ENCODE peak calls at places on chromosomes 16 and 17, in ten cellular contexts. M, H, C, O, R, G, Q, X, S and Y are unnamed samples.

GRCh38 chr16:81327483-81328196 is 12.9 kb downstream of the GAN start:
- DNase-seq in M (no peak), H (no peak), C (no peak), O (no peak), R (no peak), G (no peak), Q (no peak), X (peak; percentile 79), S (no peak), Y (no peak)

GRCh38 chr17:76179496-76180467 is 38.7 kb upstream of the FOXJ1 start:
- DNase-seq in M (peak; percentile 49), H (peak; percentile 50), C (no peak), O (no peak), R (no peak), G (no peak), Q (peak; percentile 20), X (peak; percentile 31), S (peak; percentile 46), Y (no peak)

GRCh38 chr17:47470836-47471235 is 60.1 kb upstream of the NPEPPS start:
- DNase-seq in M (no peak), H (no peak), C (no peak), O (no peak), R (no peak), G (no peak), Q (no peak), X (no peak), S (no peak), Y (no peak)

GRCh38 chr17:2312736-2313135 is 9.0 kb downstream of the SRR start:
- DNase-seq in M (peak; percentile 35), H (no peak), C (no peak), O (no peak), R (no peak), G (no peak), Q (peak; percentile 77), X (no peak), S (no peak), Y (no peak)

GRCh38 chr17:18185832-18186231 is 2.2 kb downstream of the ALKBH5 start:
- DNase-seq in M (no peak), H (peak; percentile 43), C (no peak), O (no peak), R (no peak), G (no peak), Q (peak; percentile 33), X (no peak), S (no peak), Y (no peak)

GRCh38 chr17:17548044-17548443 is 43.5 kb downstream of the PEMT start:
- DNase-seq in M (no peak), H (no peak), C (no peak), O (no peak), R (no peak), G (no peak), Q (no peak), X (no peak), S (no peak), Y (no peak)

GRCh38 chr17:66304304-66305174 is 2.1 kb downstream of the PRKCA start:
- DNase-seq in M (peak; percentile 33), H (no peak), C (no peak), O (no peak), R (no peak), G (no peak), Q (no peak), X (peak; percentile 15), S (no peak), Y (no peak)

GRCh38 chr17:76382305-76382802 is 2.1 kb upstream of the SPHK1 start:
- DNase-seq in M (no peak), H (peak; percentile 67), C (no peak), O (no peak), R (peak; percentile 45), G (peak; percentile 83), Q (no peak), X (peak; percentile 74), S (no peak), Y (peak; percentile 58)

GRCh38 chr17:29138184-29138955 is 41.8 kb downstream of the MYO18A start:
- DNase-seq in M (no peak), H (peak; percentile 68), C (no peak), O (no peak), R (no peak), G (no peak), Q (no peak), X (peak; percentile 54), S (no peak), Y (no peak)

GRCh38 chr17:21124096-21124495 is 2.7 kb upstream of the DHRS7B start:
- DNase-seq in M (no peak), H (no peak), C (no peak), O (no peak), R (no peak), G (no peak), Q (no peak), X (no peak), S (no peak), Y (no peak)

GRCh38 chr16:78665373-78665772 is 565.9 kb downstream of the WWOX start:
- DNase-seq in M (no peak), H (no peak), C (no peak), O (no peak), R (no peak), G (no peak), Q (no peak), X (peak; percentile 9), S (no peak), Y (no peak)

GRCh38 chr16:4935231-4935855 is 1.6 kb downstream of the PPL start:
- DNase-seq in M (peak; percentile 83), H (no peak), C (peak; percentile 96), O (peak; percentile 94), R (peak; percentile 83), G (no peak), Q (peak; percentile 97), X (peak; percentile 30), S (no peak), Y (no peak)

GRCh38 chr17:69232650-69233049 is 4.0 kb upstream of the ABCA10 start:
- DNase-seq in M (peak; percentile 8), H (no peak), C (no peak), O (no peak), R (no peak), G (no peak), Q (no peak), X (no peak), S (no peak), Y (no peak)

GRCh38 chr16:72066747-72067146 is 3.7 kb downstream of the HPR start:
- DNase-seq in M (peak; percentile 64), H (peak; percentile 64), C (no peak), O (no peak), R (no peak), G (no peak), Q (peak; percentile 83), X (peak; percentile 49), S (no peak), Y (no peak)

GRCh38 chr17:1515640-1516402 is 591 bp downstream of the INPP5K start:
- DNase-seq in M (peak; percentile 94), H (peak; percentile 91), C (no peak), O (peak; percentile 81), R (peak; percentile 53), G (no peak), Q (peak; percentile 93), X (peak; percentile 88), S (peak; percentile 70), Y (peak; percentile 80)

GRCh38 chr16:82070656-82071369 is 35.8 kb downstream of the HSD17B2 start:
- DNase-seq in M (peak; percentile 13), H (peak; percentile 56), C (no peak), O (no peak), R (no peak), G (peak; percentile 75), Q (peak; percentile 36), X (peak; percentile 98), S (no peak), Y (no peak)

DNA sequence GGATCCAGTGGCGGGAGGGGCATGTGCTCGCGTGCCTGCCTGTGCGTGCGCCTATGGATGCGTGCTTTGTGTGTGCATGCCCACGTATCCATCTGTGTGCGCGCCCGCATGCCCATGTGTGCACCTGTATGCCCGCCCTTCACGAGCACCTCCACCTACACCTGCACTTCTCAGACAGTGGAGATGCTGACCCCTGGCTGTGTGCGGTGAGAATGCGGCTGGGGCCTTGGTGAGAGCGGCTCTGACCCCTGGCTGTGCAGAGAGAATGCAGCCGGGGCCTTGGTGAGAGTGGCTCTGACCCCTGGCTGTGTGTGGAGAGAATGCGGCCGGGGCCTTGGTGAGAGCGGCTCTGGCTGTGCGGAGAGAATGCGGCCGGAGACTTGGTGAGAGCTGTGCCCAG is 33.9 kb downstream of the AXIN1 start:
- DNase-seq in M (no peak), H (no peak), C (no peak), O (no peak), R (no peak), G (no peak), Q (no peak), X (no peak), S (no peak), Y (peak; percentile 29)
- TF ChIP-seq CTCF in M (no peak), H (no peak), C (no peak), O (no peak), R (no peak), G (no peak), Q (no peak), X (peak; percentile 2), S (peak; percentile 17), Y (peak; percentile 52)

DNA sequence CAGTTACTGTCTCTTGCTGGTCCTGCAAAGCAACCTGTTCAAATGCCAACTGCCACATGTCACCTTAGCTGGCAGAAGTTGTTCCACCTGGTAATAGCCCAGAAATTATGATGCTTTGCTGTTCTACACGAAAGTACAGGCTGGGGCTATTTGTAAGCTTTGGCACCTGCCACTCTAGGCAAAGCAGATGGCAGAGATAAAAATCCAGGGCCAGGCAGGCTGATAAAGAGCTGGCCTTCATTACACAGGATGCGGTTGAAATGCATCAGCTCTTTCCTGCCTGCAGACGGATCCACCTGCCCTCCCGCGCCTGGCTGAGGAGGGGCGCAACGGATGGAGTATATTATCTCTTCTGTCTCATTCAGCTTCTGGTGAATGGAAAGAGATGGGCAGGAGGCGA is 29.3 kb upstream of the KDM8 start:
- DNase-seq in M (no peak), H (no peak), C (no peak), O (no peak), R (no peak), G (no peak), Q (no peak), X (no peak), S (no peak), Y (no peak)
- TF ChIP-seq CTCF in M (no peak), H (no peak), C (no peak), O (no peak), R (no peak), G (no peak), Q (no peak), X (no peak), S (no peak), Y (no peak)

DNA sequence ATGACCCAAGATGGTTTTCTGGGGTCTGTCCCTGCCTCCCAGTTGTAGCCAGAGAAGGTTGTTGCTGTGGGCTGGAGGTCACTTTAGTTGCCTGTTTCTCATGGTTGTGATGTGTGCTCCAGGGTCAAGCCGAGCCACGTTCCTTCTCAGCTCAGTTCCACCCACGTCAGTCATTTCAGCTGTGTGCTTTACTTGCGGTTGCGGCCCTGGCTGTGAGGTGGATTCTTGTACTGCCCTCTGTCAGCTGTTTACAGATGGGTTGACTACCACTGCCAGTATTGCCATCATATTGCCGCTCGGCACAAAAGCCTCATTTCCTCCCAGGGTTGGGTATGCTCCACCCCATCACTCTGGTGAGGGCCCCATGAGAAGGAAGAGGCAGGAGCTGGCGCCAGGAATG is 24.8 kb downstream of the METTL22 start:
- DNase-seq in M (no peak), H (no peak), C (no peak), O (no peak), R (no peak), G (no peak), Q (no peak), X (no peak), S (no peak), Y (no peak)
- TF ChIP-seq CTCF in M (no peak), H (no peak), C (no peak), O (no peak), R (no peak), G (no peak), Q (no peak), X (no peak), S (no peak), Y (no peak)

GRCh38 chr16:23670137-23670776 is 8.4 kb upstream of the PLK1 start:
- DNase-seq in M (peak; percentile 65), H (peak; percentile 95), C (no peak), O (no peak), R (no peak), G (no peak), Q (peak; percentile 77), X (peak; percentile 90), S (peak; percentile 77), Y (no peak)
- TF ChIP-seq CTCF in M (no peak), H (no peak), C (no peak), O (no peak), R (no peak), G (no peak), Q (no peak), X (no peak), S (no peak), Y (no peak)